ENCODE peak calls at places on chromosomes 2 and 18, in four cellular contexts. L, F, Z and J are unnamed samples.

GRCh38 chr2:118645891-118646290 is 201.6 kb downstream of the EN1 start:
- DNase-seq in L (no peak), F (no peak), Z (no peak), J (no peak)

GRCh38 chr18:49856531-49856930 is 43.2 kb upstream of the ACAA2 start:
- DNase-seq in L (no peak), F (no peak), Z (no peak), J (no peak)

GRCh38 chr18:28469946-28470345 is 293.0 kb upstream of the CDH2 start:
- DNase-seq in L (no peak), F (no peak), Z (no peak), J (no peak)

GRCh38 chr2:36819090-36819711 is 122.7 kb downstream of the VIT start:
- DNase-seq in L (no peak), F (no peak), Z (peak; percentile 30), J (no peak)

GRCh38 chr2:21163213-21163612 is 39.4 kb downstream of the TDRD15 start:
- DNase-seq in L (no peak), F (no peak), Z (no peak), J (no peak)

GRCh38 chr2:195648780-195649179 is 8.2 kb upstream of the SLC39A10 start:
- DNase-seq in L (no peak), F (no peak), Z (no peak), J (no peak)

GRCh38 chr18:79770826-79771225 is 26.9 kb upstream of the KCNG2 start:
- DNase-seq in L (no peak), F (no peak), Z (no peak), J (no peak)

GRCh38 chr2:62344472-62344871 is 148.6 kb downstream of the B3GNT2 start:
- DNase-seq in L (no peak), F (no peak), Z (no peak), J (no peak)

GRCh38 chr18:43485565-43485964 is 208.3 kb upstream of the SYT4 start:
- DNase-seq in L (no peak), F (no peak), Z (no peak), J (no peak)

GRCh38 chr2:38653715-38654494 is 12.0 kb upstream of the GALM start:
- DNase-seq in L (no peak), F (no peak), Z (no peak), J (no peak)

GRCh38 chr2:8821276-8822217 is 15.9 kb downstream of the KIDINS220 start:
- DNase-seq in L (no peak), F (peak; percentile 30), Z (no peak), J (no peak)

GRCh38 chr2:167756427-167756826 is 491.0 kb downstream of the STK39 start:
- DNase-seq in L (peak; percentile 73), F (no peak), Z (no peak), J (no peak)

GRCh38 chr18:58860747-58861224 is 3.9 kb upstream of the ZNF532 start:
- DNase-seq in L (no peak), F (no peak), Z (no peak), J (no peak)

GRCh38 chr2:79903601-79904000 is 390.8 kb downstream of the CTNNA2 start:
- DNase-seq in L (no peak), F (no peak), Z (no peak), J (no peak)

GRCh38 chr2:72630767-72631166 is 195.1 kb downstream of the EXOC6B start:
- DNase-seq in L (no peak), F (no peak), Z (no peak), J (no peak)

GRCh38 chr2:206716607-206717006 is 1.6 kb downstream of the DYTN start:
- DNase-seq in L (no peak), F (no peak), Z (no peak), J (no peak)

GRCh38 chr18:77197073-77197472 is 52.6 kb upstream of the GALR1 start:
- DNase-seq in L (no peak), F (no peak), Z (peak; percentile 45), J (no peak)

GRCh38 chr2:111054791-111055627 is 65.7 kb upstream of the BCL2L11 start:
- DNase-seq in L (peak; percentile 76), F (no peak), Z (no peak), J (no peak)

GRCh38 chr18:8685141-8685913 is 20.0 kb upstream of the MTCL1 start:
- DNase-seq in L (peak; percentile 37), F (no peak), Z (no peak), J (peak; percentile 61)

GRCh38 chr18:48662021-48662661 is 123.3 kb downstream of the CTIF start:
- DNase-seq in L (peak; percentile 29), F (no peak), Z (no peak), J (no peak)

GRCh38 chr18:22846088-22846683 is 86.9 kb upstream of the RBBP8 start:
- DNase-seq in L (peak; percentile 13), F (no peak), Z (no peak), J (no peak)

GRCh38 chr2:51510298-51510697 is 478.4 kb upstream of the NRXN1 start:
- DNase-seq in L (no peak), F (no peak), Z (no peak), J (no peak)

GRCh38 chr2:7492719-7493118 is 575.5 kb downstream of the RNF144A start:
- DNase-seq in L (no peak), F (no peak), Z (no peak), J (no peak)

GRCh38 chr2:129396980-129397599 is 582.4 kb upstream of the RAB6C start:
- DNase-seq in L (peak; percentile 71), F (no peak), Z (peak; percentile 52), J (peak; percentile 61)

GRCh38 chr2:225041210-225041870 is 928 bp downstream of the DOCK10 start:
- DNase-seq in L (peak; percentile 43), F (peak; percentile 12), Z (peak; percentile 18), J (peak; percentile 15)

GRCh38 chr2:48600204-48600813 is 17.3 kb upstream of the GTF2A1L start:
- DNase-seq in L (peak; percentile 54), F (no peak), Z (no peak), J (no peak)

GRCh38 chr18:47775961-47776360 is 154.5 kb downstream of the SMAD2 start:
- DNase-seq in L (no peak), F (no peak), Z (no peak), J (no peak)

GRCh38 chr2:145284551-145284950 is 764.6 kb upstream of the ZEB2 start:
- DNase-seq in L (no peak), F (no peak), Z (no peak), J (no peak)

DNA sequence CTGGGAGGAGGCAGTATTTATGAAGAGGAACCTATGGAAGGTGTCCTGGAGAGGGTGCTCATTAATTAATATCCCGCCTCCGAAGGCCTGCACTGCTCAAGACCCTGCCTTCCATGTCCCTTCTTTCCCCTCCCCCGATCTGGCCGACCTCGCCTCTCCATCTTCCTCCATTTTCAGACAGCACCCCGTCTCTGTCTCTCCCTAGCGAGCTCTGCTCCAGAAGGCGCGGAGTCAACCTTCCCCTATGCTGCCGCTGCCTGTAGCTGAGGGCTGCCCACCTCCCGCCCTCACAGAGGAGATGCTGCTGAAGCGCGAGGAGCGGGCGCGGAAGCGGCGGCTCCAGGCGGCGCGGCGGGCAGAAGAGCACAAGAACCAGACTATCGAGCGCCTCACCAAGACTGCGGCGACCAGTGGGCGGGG is 1.1 kb upstream of the WBP1 start:
- DNase-seq in L (no peak), F (no peak), Z (no peak), J (no peak)
- TF ChIP-seq CTCF in L (no peak), F (no peak), Z (no peak), J (no peak)

GRCh38 chr2:208037564-208038487 is 12.5 kb upstream of the PLEKHM3 start:
- DNase-seq in L (no peak), F (no peak), Z (no peak), J (no peak)

GRCh38 chr2:208031608-208032019 is 6.3 kb upstream of the PLEKHM3 start:
- DNase-seq in L (no peak), F (no peak), Z (no peak), J (no peak)

GRCh38 chr2:208034503-208035140 is 9.3 kb upstream of the PLEKHM3 start:
- DNase-seq in L (no peak), F (no peak), Z (no peak), J (no peak)

GRCh38 chr2:208036357-208036756 is 11.0 kb upstream of the PLEKHM3 start:
- DNase-seq in L (no peak), F (no peak), Z (no peak), J (no peak)

DNA sequence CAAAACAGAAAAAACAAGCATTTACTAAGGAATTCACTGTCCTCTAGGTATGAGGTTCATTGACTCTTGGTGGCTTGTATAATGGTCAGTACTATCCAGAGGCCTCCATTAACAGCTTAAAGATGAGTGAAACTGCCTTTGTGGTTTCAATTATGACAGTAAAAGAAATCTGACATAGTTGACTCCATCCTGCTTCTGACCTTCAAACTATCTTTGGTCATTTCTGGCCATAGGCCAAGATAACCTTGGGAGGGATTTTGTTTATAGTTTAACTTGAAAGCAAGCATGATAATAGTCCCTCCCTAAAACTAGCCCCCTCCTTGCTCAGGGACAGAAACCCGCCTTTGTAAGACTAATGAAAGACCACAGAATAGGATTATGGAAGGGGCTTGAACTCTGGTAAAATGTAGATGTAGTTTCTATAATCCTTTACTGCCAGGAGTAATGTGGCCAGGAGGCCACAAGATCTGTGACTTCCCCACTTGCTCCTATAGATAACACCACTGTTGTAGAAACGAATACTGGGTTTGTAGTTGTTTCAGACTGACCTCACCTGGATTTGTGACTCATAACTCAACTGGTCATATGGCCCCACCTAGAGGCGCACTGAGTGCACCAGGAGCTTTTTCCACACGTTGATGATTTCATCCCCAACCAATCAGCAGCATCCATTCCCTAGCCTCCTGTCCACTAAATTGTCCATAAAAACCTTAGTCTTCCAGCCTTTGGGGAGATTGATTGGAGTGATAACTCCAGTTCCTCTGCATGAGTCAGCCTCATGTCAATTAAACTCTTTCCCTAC is 8.6 kb upstream of the PLEKHM3 start:
- DNase-seq in L (peak; percentile 47), F (no peak), Z (peak; percentile 61), J (no peak)
- TF ChIP-seq CTCF in L (peak; percentile 52), F (peak; percentile 44), Z (no peak), J (no peak)

GRCh38 chr2:197615033-197615652 is 60.2 kb downstream of the RFTN2 start:
- DNase-seq in L (no peak), F (no peak), Z (no peak), J (no peak)
- TF ChIP-seq CTCF in L (no peak), F (no peak), Z (no peak), J (no peak)

GRCh38 chr2:174690026-174690425 is 74.2 kb downstream of the CHRNA1 start:
- DNase-seq in L (no peak), F (no peak), Z (no peak), J (no peak)

GRCh38 chr2:174692256-174692830 is 71.9 kb downstream of the CHRNA1 start:
- DNase-seq in L (no peak), F (no peak), Z (no peak), J (no peak)

GRCh38 chr2:174686430-174686829 is 77.8 kb downstream of the CHRNA1 start:
- DNase-seq in L (no peak), F (no peak), Z (no peak), J (no peak)

GRCh38 chr2:174691203-174691779 is 73.0 kb downstream of the CHRNA1 start:
- DNase-seq in L (no peak), F (no peak), Z (no peak), J (no peak)

DNA sequence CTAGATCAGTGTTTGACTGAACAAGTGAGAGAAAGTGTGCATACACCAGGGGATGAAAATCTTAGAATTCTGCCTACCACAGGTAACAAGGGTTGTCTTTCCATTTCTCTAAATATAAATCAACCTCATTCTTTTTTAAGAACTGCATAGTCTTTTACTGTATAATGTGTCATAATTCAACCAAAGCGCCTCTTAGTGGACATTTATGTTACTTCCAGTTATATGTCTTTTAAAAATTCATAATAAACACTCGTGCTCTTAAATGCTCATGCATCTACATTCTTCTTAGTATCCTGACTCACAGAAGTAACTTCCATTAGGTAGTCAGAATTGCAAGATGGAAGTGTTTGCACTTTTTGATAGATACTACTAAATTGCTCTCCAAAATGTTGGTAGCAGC is 76.2 kb downstream of the CHRNA1 start:
- DNase-seq in L (no peak), F (no peak), Z (no peak), J (no peak)
- TF ChIP-seq CTCF in L (peak; percentile 38), F (peak; percentile 34), Z (no peak), J (peak; percentile 25)

GRCh38 chr18:21740474-21740723 is 193 bp upstream of the MIB1 start:
- DNase-seq in L (no peak), F (no peak), Z (peak; percentile 99), J (no peak)
- TF ChIP-seq CTCF in L (no peak), F (no peak), Z (no peak), J (no peak)